ENCODE peak calls at places on chromosomes 6 and 20, in four cellular contexts. C, V, I and P are unnamed samples.

GRCh38 chr6:166306378-166307081 is 1.7 kb downstream of the PRR18 start:
- DNase-seq in V (no peak), C (no peak), I (no peak), P (no peak)

GRCh38 chr6:137156650-137157049 is 16.8 kb downstream of the IL22RA2 start:
- DNase-seq in C (no peak), V (no peak), I (no peak), P (no peak)

GRCh38 chr20:10728873-10729670 is 55.3 kb upstream of the JAG1 start:
- DNase-seq in V (no peak), I (no peak), C (no peak), P (no peak)

GRCh38 chr6:5423251-5423650 is 161.9 kb downstream of the FARS2 start:
- DNase-seq in I (no peak), C (no peak), V (no peak), P (no peak)

GRCh38 chr20:62413896-62414481 is 6.9 kb upstream of the CABLES2 start:
- DNase-seq in C (no peak), V (no peak), I (no peak), P (no peak)

GRCh38 chr6:99613398-99613704 is 6.7 kb downstream of the PRDM13 start:
- DNase-seq in V (no peak), C (no peak), I (no peak), P (peak)

GRCh38 chr6:124054034-124054433 is 250.4 kb downstream of the NKAIN2 start:
- DNase-seq in I (no peak), V (no peak), C (no peak), P (no peak)

GRCh38 chr20:54650201-54650722 is 174.9 kb downstream of the DOK5 start:
- DNase-seq in C (no peak), I (no peak), V (no peak), P (no peak)

GRCh38 chr6:2999005-2999620 is 581 bp upstream of the NQO2 start:
- DNase-seq in I (no peak), C (no peak), V (no peak), P (no peak)

GRCh38 chr6:109991307-109992101 is 13.4 kb downstream of the GPR6 start:
- DNase-seq in V (no peak), I (no peak), C (no peak), P (no peak)

GRCh38 chr6:31738048-31738979 is 1.5 kb upstream of the MSH5 start:
- DNase-seq in C (peak), I (peak), V (peak), P (no peak)

GRCh38 chr6:153872946-153873345 is 166.1 kb upstream of the OPRM1 start:
- DNase-seq in I (no peak), V (no peak), C (no peak), P (no peak)

GRCh38 chr20:37390503-37390890 is 44.6 kb downstream of the SRC start:
- DNase-seq in I (no peak), V (no peak), C (no peak), P (no peak)

GRCh38 chr6:116444991-116445566 is 16.1 kb upstream of the CALHM6 start:
- DNase-seq in V (no peak), I (no peak), C (no peak), P (no peak)

GRCh38 chr20:15022921-15023320 is 685.5 kb upstream of the FLRT3 start:
- DNase-seq in C (no peak), I (no peak), V (no peak), P (no peak)

GRCh38 chr20:54172856-54173652 is 732 bp downstream of the CYP24A1 start:
- DNase-seq in I (no peak), V (no peak), C (no peak), P (no peak)

GRCh38 chr6:81842254-81842653 is 89.8 kb upstream of the TENT5A start:
- DNase-seq in C (no peak), V (no peak), I (no peak), P (no peak)

GRCh38 chr20:34268851-34269668 is 27.8 kb downstream of the ASIP start:
- DNase-seq in I (no peak), C (no peak), V (no peak), P (peak)

GRCh38 chr6:6039946-6040509 is 33.3 kb upstream of the NRN1 start:
- DNase-seq in C (no peak), I (no peak), V (no peak), P (no peak)

GRCh38 chr20:10040070-10040970 is 5.5 kb downstream of the ANKEF1 start:
- DNase-seq in V (no peak), C (no peak), I (no peak), P (no peak)

GRCh38 chr20:44406572-44407100 is 51.1 kb downstream of the HNF4A start:
- DNase-seq in I (no peak), V (no peak), C (no peak), P (no peak)

GRCh38 chr6:170516783-170517616 is 36.1 kb downstream of the PSMB1 start:
- DNase-seq in V (no peak), C (no peak), I (no peak), P (peak)

GRCh38 chr6:87583822-87584221 is 6.0 kb downstream of the RARS2 start:
- DNase-seq in I (no peak), V (no peak), C (no peak), P (no peak)

GRCh38 chr6:80547827-80548226 is 441.4 kb downstream of the BCKDHB start:
- DNase-seq in I (no peak), V (no peak), C (no peak), P (no peak)

GRCh38 chr20:22525069-22525820 is 59.1 kb downstream of the FOXA2 start:
- DNase-seq in V (no peak), I (no peak), C (no peak), P (no peak)

GRCh38 chr20:22523499-22524392 is 60.6 kb downstream of the FOXA2 start:
- DNase-seq in V (no peak), I (no peak), C (no peak), P (no peak)

GRCh38 chr20:22524393-22525015 is 59.9 kb downstream of the FOXA2 start:
- DNase-seq in V (no peak), C (no peak), I (no peak), P (no peak)

GRCh38 chr20:22522701-22523100 is 61.7 kb downstream of the FOXA2 start:
- DNase-seq in C (no peak), I (no peak), V (no peak), P (no peak)

DNA sequence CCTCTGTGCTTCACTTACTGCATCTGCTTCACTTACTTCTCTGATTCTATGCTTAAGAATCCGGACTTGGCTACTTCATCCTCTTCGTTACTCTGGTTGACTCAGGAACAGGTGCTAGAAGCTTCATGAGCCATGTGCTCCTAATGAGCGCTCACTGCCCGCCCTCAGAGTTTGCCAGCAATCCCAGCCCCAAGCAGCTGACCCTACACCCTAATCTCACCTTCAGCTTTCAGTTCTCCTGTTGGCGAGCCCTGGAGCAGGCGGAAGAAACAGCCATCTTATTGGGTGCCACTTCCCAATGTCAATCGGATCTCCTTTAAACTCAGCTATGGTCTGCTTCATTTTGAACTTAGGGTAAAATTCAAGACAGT is 61.3 kb downstream of the FOXA2 start:
- DNase-seq in V (no peak), I (no peak), C (no peak), P (no peak)
- TF ChIP-seq SPI1 in V (no peak), I (no peak), C (no peak), P (no peak)

GRCh38 chr6:44045672-44046015 is 81.6 kb downstream of the MRPL14 start:
- DNase-seq in I (no peak), V (no peak), C (no peak), P (no peak)
- TF ChIP-seq SPI1 in I (no peak), V (no peak), C (no peak), P (no peak)

GRCh38 chr20:63700199-63701050 is 4.0 kb downstream of the TNFRSF6B start:
- DNase-seq in V (no peak), C (no peak), I (peak), P (peak)
- TF ChIP-seq SPI1 in V (no peak), C (no peak), I (no peak), P (no peak)

GRCh38 chr6:96016781-96017180 is 1.0 kb downstream of the FUT9 start:
- DNase-seq in I (no peak), C (no peak), V (no peak), P (no peak)

GRCh38 chr6:96022225-96022624 is 6.5 kb downstream of the FUT9 start:
- DNase-seq in V (no peak), I (no peak), C (no peak), P (no peak)
- TF ChIP-seq SPI1 in V (no peak), I (no peak), C (no peak), P (no peak)